ENCODE peak calls at places on chromosomes 11 and 22, in six cellular contexts. O, S, R, G, F and Y are unnamed samples.
A peak's percentile ranks its signal among the peaks of the same experiment; 100 is the strongest.

GRCh38 chr22:42320463-42321416 is 50.3 kb upstream of the TCF20 start:
- DNase-seq in O (no peak), S (no peak), R (no peak), G (no peak), F (no peak), Y (no peak)

GRCh38 chr22:26170795-26171194 is 1.5 kb downstream of the SEZ6L start:
- DNase-seq in O (no peak), S (peak; percentile 67), R (no peak), G (no peak), F (no peak), Y (peak; percentile 29)

GRCh38 chr22:25942989-25943411 is 201.0 kb downstream of the MYO18B start:
- DNase-seq in O (no peak), S (no peak), R (no peak), G (no peak), F (no peak), Y (no peak)

GRCh38 chr11:83508804-83509203 is 222.6 kb upstream of the CCDC90B start:
- DNase-seq in O (no peak), S (no peak), R (no peak), G (no peak), F (peak; percentile 78), Y (peak; percentile 27)

GRCh38 chr11:46676436-46677158 is 23.8 kb downstream of the ARHGAP1 start:
- DNase-seq in O (no peak), S (no peak), R (no peak), G (no peak), F (no peak), Y (peak; percentile 67)

GRCh38 chr22:23365961-23366360 is 185.7 kb downstream of the BCR start:
- DNase-seq in O (no peak), S (no peak), R (no peak), G (no peak), F (no peak), Y (no peak)

GRCh38 chr11:34844466-34845112 is 71.6 kb downstream of the APIP start:
- DNase-seq in O (no peak), S (no peak), R (no peak), G (no peak), F (no peak), Y (no peak)

GRCh38 chr11:44300881-44301855 is 8.8 kb downstream of the ALX4 start:
- DNase-seq in O (peak; percentile 54), S (no peak), R (no peak), G (no peak), F (no peak), Y (no peak)

GRCh38 chr11:122180435-122180834 is 64.4 kb upstream of the BLID start:
- DNase-seq in O (no peak), S (no peak), R (peak; percentile 87), G (no peak), F (no peak), Y (peak; percentile 50)

GRCh38 chr11:33530824-33531223 is 169.8 kb downstream of the C11orf91 start:
- DNase-seq in O (no peak), S (no peak), R (no peak), G (no peak), F (no peak), Y (no peak)

GRCh38 chr11:131865860-131866259 is 495.4 kb downstream of the NTM start:
- DNase-seq in O (no peak), S (no peak), R (no peak), G (no peak), F (no peak), Y (no peak)

GRCh38 chr22:35398574-35398973 is 1.4 kb upstream of the MCM5 start:
- DNase-seq in O (no peak), S (no peak), R (no peak), G (no peak), F (no peak), Y (no peak)

GRCh38 chr22:33247758-33248157 is 189.6 kb upstream of the SYN3 start:
- DNase-seq in O (no peak), S (no peak), R (no peak), G (peak; percentile 81), F (no peak), Y (no peak)

GRCh38 chr11:95531116-95531515 is 258.5 kb downstream of the FAM76B start:
- DNase-seq in O (no peak), S (no peak), R (no peak), G (no peak), F (no peak), Y (peak; percentile 66)

GRCh38 chr11:16775604-16776283 is 37.3 kb downstream of the C11orf58 start:
- DNase-seq in O (no peak), S (no peak), R (no peak), G (no peak), F (no peak), Y (no peak)

GRCh38 chr11:73939096-73939495 is 11.7 kb upstream of the DNAJB13 start:
- DNase-seq in O (no peak), S (no peak), R (no peak), G (no peak), F (no peak), Y (no peak)

GRCh38 chr11:36492724-36493304 is 17.3 kb downstream of the TRAF6 start:
- DNase-seq in O (peak; percentile 48), S (peak; percentile 56), R (peak; percentile 68), G (no peak), F (peak; percentile 35), Y (peak; percentile 70)

GRCh38 chr11:96088914-96089313 is 165.0 kb upstream of the MTMR2 start:
- DNase-seq in O (no peak), S (no peak), R (no peak), G (no peak), F (no peak), Y (no peak)

GRCh38 chr22:27518583-27519437 is 282.7 kb downstream of the MN1 start:
- DNase-seq in O (no peak), S (no peak), R (no peak), G (no peak), F (no peak), Y (no peak)

GRCh38 chr22:33328789-33329296 is 270.7 kb upstream of the SYN3 start:
- DNase-seq in O (peak; percentile 47), S (no peak), R (no peak), G (no peak), F (peak; percentile 55), Y (peak; percentile 21)

GRCh38 chr11:8031248-8032115 is 44.3 kb downstream of the EIF3F start:
- DNase-seq in O (no peak), S (no peak), R (no peak), G (no peak), F (no peak), Y (no peak)

GRCh38 chr11:2530131-2530854 is 85.5 kb downstream of the KCNQ1 start:
- DNase-seq in O (no peak), S (no peak), R (no peak), G (no peak), F (no peak), Y (no peak)

GRCh38 chr22:23268877-23269276 is 88.6 kb downstream of the BCR start:
- DNase-seq in O (no peak), S (peak; percentile 60), R (no peak), G (no peak), F (no peak), Y (no peak)

GRCh38 chr11:19429108-19429760 is 188.5 kb upstream of the E2F8 start:
- DNase-seq in O (no peak), S (no peak), R (no peak), G (no peak), F (no peak), Y (peak; percentile 15)

GRCh38 chr11:14546672-14547071 is 26.5 kb upstream of the PSMA1 start:
- DNase-seq in O (no peak), S (no peak), R (no peak), G (no peak), F (no peak), Y (no peak)

GRCh38 chr11:14542384-14542783 is 22.2 kb upstream of the PSMA1 start:
- DNase-seq in O (no peak), S (no peak), R (peak; percentile 37), G (no peak), F (no peak), Y (peak; percentile 67)

GRCh38 chr11:14547440-14547839 is 27.3 kb upstream of the PSMA1 start:
- DNase-seq in O (no peak), S (no peak), R (no peak), G (no peak), F (peak; percentile 22), Y (no peak)

GRCh38 chr11:14541180-14541579 is 21.0 kb upstream of the PSMA1 start:
- DNase-seq in O (no peak), S (no peak), R (no peak), G (no peak), F (peak; percentile 36), Y (peak; percentile 31)

DNA sequence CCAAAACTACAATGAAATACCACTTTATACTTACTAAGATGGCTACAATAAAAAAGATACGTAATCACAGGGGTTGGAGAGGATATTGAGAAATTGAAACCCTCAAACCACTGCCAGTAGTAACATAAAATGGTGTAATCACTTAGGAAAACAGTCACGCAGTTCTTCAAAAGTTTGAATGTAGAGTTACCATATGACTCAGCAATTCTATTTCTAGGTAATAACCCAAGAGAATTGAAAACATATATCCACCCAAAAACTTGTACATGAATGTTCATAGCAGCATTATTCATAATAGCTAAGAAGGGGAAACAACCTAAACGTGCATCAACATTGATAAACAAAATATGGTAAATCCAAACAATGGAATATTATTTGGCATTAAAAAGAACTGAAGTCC is 24.4 kb upstream of the PSMA1 start:
- DNase-seq in O (no peak), S (no peak), R (no peak), G (peak; percentile 17), F (no peak), Y (peak; percentile 91)
- TF ChIP-seq MYC in O (no peak), S (no peak), R (no peak), G (no peak), F (no peak), Y (no peak)

GRCh38 chr22:45336971-45337431 is 27.3 kb downstream of the FAM118A start:
- DNase-seq in O (no peak), S (no peak), R (peak; percentile 100), G (no peak), F (no peak), Y (no peak)
- TF ChIP-seq MYC in O (no peak), S (no peak), R (peak; percentile 64), G (no peak), F (no peak), Y (no peak)

DNA sequence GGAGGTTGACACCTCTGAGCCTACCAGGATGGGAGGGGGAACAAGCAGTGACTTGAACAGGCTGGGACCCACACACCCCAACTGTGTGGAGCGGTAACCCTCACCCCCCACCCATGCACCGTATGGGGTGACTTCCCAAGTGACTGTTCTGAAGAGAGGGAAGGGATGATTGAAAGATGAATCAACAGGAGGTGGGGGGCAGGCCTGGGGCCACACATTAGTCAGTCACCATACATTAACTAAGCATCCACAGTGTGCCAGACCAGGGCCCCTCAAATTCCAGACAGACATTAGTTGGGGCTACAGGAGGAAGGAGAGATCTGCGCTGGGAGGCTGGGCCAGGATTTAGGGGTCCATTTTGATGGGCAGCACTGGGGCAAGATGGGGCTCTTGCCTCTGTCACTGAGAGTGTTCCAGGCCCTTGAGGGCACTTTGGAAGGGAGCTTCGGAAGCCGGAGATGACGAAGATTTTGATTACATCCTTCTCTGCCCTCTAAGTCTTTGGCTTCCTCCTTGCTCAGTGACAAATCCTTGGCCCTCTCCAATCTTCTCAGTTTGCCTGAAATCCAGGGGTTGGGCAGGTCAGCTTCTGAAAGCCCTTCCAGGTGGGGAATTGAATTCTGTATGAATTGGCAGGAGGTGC is 966 bp downstream of the SMTN start:
- DNase-seq in O (no peak), S (no peak), R (peak; percentile 69), G (no peak), F (no peak), Y (no peak)
- TF ChIP-seq MYC in O (no peak), S (no peak), R (no peak), G (no peak), F (no peak), Y (no peak)

DNA sequence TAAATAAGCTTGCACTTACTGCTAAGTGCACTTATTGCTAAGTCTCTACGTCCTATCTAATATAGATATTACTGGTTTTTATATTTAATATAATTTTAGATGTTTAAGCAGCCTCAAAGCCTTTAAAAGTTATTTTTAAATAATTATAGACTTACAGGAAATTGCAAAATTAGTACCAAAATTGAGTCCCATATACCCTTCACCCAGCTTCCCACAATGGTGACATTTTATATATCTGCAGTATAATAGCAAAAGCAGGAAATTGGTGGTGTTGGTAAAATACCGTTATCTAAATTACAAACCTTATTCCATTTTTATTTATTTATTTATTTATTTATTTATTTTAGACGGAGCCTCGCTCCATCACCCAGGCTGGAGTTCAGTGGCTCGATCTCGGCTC is 1.9 kb upstream of the AP1B1 start:
- DNase-seq in O (no peak), S (no peak), R (no peak), G (no peak), F (no peak), Y (no peak)
- TF ChIP-seq MYC in O (no peak), S (no peak), R (no peak), G (no peak), F (no peak), Y (no peak)